ENCODE peak calls at places on chromosome 12, in seven cellular contexts. O is NCI-H524; E is stimulated activated CD8-positive, alpha-beta memory T cell treated with anti-CD3 and anti-CD28 coated beads, Interleukin-7, amount 100 ng/mL, for 1 hour; W is AG09319; J is activated effector memory CD4-positive, alpha-beta T cell treated with anti-CD3 and anti-CD28 coated beads, Interleukin-2, amount 50 U/mL, for 16 hours; Q is esophagus squamous epithelium; L is fibroblast of the aortic adventitia. G is an unnamed sample.

GRCh38 chr12:124020398-124021024 is 47.5 kb downstream of the ZNF664 start:
- DNase-seq in L (peak), E (no peak), W (no peak), J (no peak), O (no peak), Q (no peak), G (no peak)

GRCh38 chr12:132057691-132058090 is 86.4 kb downstream of the DDX51 start:
- DNase-seq in W (no peak), J (peak), Q (no peak), O (no peak), L (no peak), E (no peak), G (no peak)

GRCh38 chr12:128810182-128811127 is 13.3 kb downstream of the SLC15A4 start:
- DNase-seq in L (peak), J (no peak), O (peak), W (no peak), E (no peak), Q (no peak), G (no peak)

GRCh38 chr12:54125950-54126695 is 62.7 kb downstream of the SMUG1 start:
- DNase-seq in J (no peak), E (no peak), L (no peak), O (peak), Q (no peak), W (no peak), G (peak)

GRCh38 chr12:3091030-3091304 is 13.8 kb downstream of the TSPAN9 start:
- DNase-seq in J (no peak), E (no peak), L (no peak), W (no peak), O (no peak), Q (no peak), G (no peak)

GRCh38 chr12:119444462-119445044 is 110.0 kb downstream of the CCDC60 start:
- DNase-seq in O (peak), Q (no peak), W (no peak), L (peak), E (peak), J (peak), G (no peak)

GRCh38 chr12:21350975-21351374 is 16.3 kb upstream of the SLCO1A2 start:
- DNase-seq in O (no peak), J (no peak), W (no peak), E (no peak), Q (no peak), L (no peak), G (no peak)

GRCh38 chr12:12671850-12672660 is 23.9 kb downstream of the GPR19 start:
- DNase-seq in O (no peak), E (no peak), L (peak), Q (no peak), W (no peak), J (no peak), G (no peak)

GRCh38 chr12:84842406-84843013 is 70.1 kb downstream of the SLC6A15 start:
- DNase-seq in Q (no peak), E (no peak), O (peak), W (peak), L (peak), J (no peak), G (no peak)